ENCODE peak calls at places on chromosomes 6 and 20, in seven cellular contexts. One of them, this sample, is unnamed.
A peak's percentile ranks its signal among the peaks of the same experiment; 100 is the strongest.

GRCh38 chr6:130557481-130558112 is 191.8 kb downstream of the TMEM200A start:
- DNase-seq in uterus: no peak
- DNase-seq in ovary: no peak
- DNase-seq in heart left ventricle: no peak
- DNase-seq in IMR-90: no peak
- DNase-seq in K562: no peak
- DNase-seq in A549: no peak
- DNase-seq in this sample: no peak

GRCh38 chr6:150279533-150279932 is 89.3 kb upstream of the IYD start:
- DNase-seq in ovary: no peak
- DNase-seq in heart left ventricle: no peak
- DNase-seq in uterus: no peak
- DNase-seq in K562: no peak
- DNase-seq in A549: no peak
- DNase-seq in IMR-90: no peak
- DNase-seq in this sample: no peak

GRCh38 chr6:135419162-135419561 is 78.4 kb downstream of the AHI1 start:
- DNase-seq in heart left ventricle: no peak
- DNase-seq in IMR-90: peak; percentile 91
- DNase-seq in ovary: no peak
- DNase-seq in A549: no peak
- DNase-seq in K562: no peak
- DNase-seq in uterus: no peak
- DNase-seq in this sample: no peak

GRCh38 chr6:11810039-11810541 is 31.5 kb upstream of the ADTRP start:
- DNase-seq in ovary: peak; percentile 84
- DNase-seq in heart left ventricle: peak; percentile 84
- DNase-seq in uterus: peak; percentile 40
- DNase-seq in IMR-90: peak; percentile 79
- DNase-seq in A549: peak; percentile 50
- DNase-seq in K562: peak; percentile 31
- DNase-seq in this sample: peak; percentile 97

GRCh38 chr20:3935956-3936340 is 46.8 kb downstream of the PANK2 start:
- DNase-seq in K562: no peak
- DNase-seq in ovary: no peak
- DNase-seq in heart left ventricle: no peak
- DNase-seq in uterus: no peak
- DNase-seq in IMR-90: no peak
- DNase-seq in A549: no peak
- DNase-seq in this sample: peak; percentile 81

GRCh38 chr6:160767019-160767646 is 65.1 kb downstream of the PLG start:
- DNase-seq in A549: peak; percentile 62
- DNase-seq in heart left ventricle: peak; percentile 43
- DNase-seq in uterus: peak; percentile 78
- DNase-seq in IMR-90: no peak
- DNase-seq in ovary: peak; percentile 82
- DNase-seq in K562: peak; percentile 31
- DNase-seq in this sample: peak; percentile 70

GRCh38 chr6:105824732-105825131 is 261.4 kb upstream of the PRDM1 start:
- DNase-seq in A549: no peak
- DNase-seq in K562: no peak
- DNase-seq in uterus: no peak
- DNase-seq in IMR-90: peak; percentile 81
- DNase-seq in heart left ventricle: no peak
- DNase-seq in ovary: no peak
- DNase-seq in this sample: no peak

GRCh38 chr6:13560651-13561044 is 13.8 kb upstream of the SIRT5 start:
- DNase-seq in ovary: no peak
- DNase-seq in uterus: no peak
- DNase-seq in K562: peak; percentile 68
- DNase-seq in IMR-90: no peak
- DNase-seq in A549: no peak
- DNase-seq in heart left ventricle: no peak
- DNase-seq in this sample: no peak

GRCh38 chr6:2021713-2022125 is 223.7 kb downstream of the GMDS start:
- DNase-seq in ovary: peak; percentile 33
- DNase-seq in heart left ventricle: peak; percentile 67
- DNase-seq in A549: no peak
- DNase-seq in IMR-90: peak; percentile 77
- DNase-seq in uterus: peak; percentile 54
- DNase-seq in K562: no peak
- DNase-seq in this sample: peak; percentile 30

GRCh38 chr20:36251426-36251825 is 15.1 kb downstream of the AAR2 start:
- DNase-seq in ovary: no peak
- DNase-seq in K562: no peak
- DNase-seq in A549: no peak
- DNase-seq in IMR-90: no peak
- DNase-seq in uterus: no peak
- DNase-seq in heart left ventricle: no peak
- DNase-seq in this sample: no peak

GRCh38 chr6:141057761-141058160 is 1075.0 kb upstream of the GJE1 start:
- DNase-seq in heart left ventricle: no peak
- DNase-seq in K562: no peak
- DNase-seq in ovary: no peak
- DNase-seq in IMR-90: no peak
- DNase-seq in A549: no peak
- DNase-seq in uterus: no peak
- DNase-seq in this sample: no peak

GRCh38 chr6:141056945-141057635 is 1075.6 kb upstream of the GJE1 start:
- DNase-seq in heart left ventricle: no peak
- DNase-seq in uterus: no peak
- DNase-seq in K562: no peak
- DNase-seq in ovary: no peak
- DNase-seq in A549: no peak
- DNase-seq in IMR-90: no peak
- DNase-seq in this sample: no peak
- TF ChIP-seq CTCF in heart left ventricle: no peak
- TF ChIP-seq CTCF in uterus: no peak
- TF ChIP-seq CTCF in K562: no peak
- TF ChIP-seq CTCF in ovary: no peak
- TF ChIP-seq CTCF in A549: no peak
- TF ChIP-seq CTCF in IMR-90: no peak
- TF ChIP-seq CTCF in this sample: no peak

DNA sequence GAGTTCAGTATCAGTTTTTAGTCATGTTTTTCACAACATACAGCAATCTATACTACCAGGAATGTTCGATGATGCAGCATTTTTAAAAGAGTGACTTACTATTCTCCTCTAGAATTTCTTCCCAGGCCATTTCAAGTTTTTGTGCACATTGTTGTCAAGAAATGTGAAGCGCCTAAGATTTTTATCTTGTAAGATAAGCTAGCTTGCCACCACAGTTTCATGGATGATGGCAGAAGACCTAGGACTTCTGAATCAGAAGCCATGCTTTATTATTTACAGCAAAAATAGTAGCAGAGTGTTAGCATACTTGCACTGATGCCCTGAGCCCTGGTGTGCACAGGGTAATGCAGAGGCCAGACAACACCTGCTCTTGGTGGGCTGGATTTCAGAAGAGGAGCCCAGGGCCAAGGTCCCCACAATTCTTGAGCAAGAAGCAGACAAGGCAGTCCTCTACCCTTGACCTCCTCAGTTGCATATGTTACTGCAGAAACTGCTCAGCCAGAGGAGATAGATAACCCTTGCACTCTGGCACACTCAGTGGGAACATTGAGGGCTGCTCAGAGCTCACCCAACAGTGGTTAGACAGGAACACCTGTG is 99.2 kb downstream of the QKI start:
- DNase-seq in ovary: no peak
- DNase-seq in K562: no peak
- DNase-seq in heart left ventricle: no peak
- DNase-seq in A549: no peak
- DNase-seq in IMR-90: no peak
- DNase-seq in uterus: no peak
- DNase-seq in this sample: no peak
- H3K27ac ChIP-seq in ovary: no peak overlapping the region
- H3K27ac ChIP-seq in K562: peak overlapping the region; percentile 64
- H3K27ac ChIP-seq in heart left ventricle: no peak overlapping the region
- H3K27ac ChIP-seq in A549: peak overlapping the region; percentile 50
- H3K27ac ChIP-seq in IMR-90: no peak overlapping the region
- H3K27ac ChIP-seq in uterus: no peak overlapping the region
- H3K27ac ChIP-seq in this sample: no peak overlapping the region

DNA sequence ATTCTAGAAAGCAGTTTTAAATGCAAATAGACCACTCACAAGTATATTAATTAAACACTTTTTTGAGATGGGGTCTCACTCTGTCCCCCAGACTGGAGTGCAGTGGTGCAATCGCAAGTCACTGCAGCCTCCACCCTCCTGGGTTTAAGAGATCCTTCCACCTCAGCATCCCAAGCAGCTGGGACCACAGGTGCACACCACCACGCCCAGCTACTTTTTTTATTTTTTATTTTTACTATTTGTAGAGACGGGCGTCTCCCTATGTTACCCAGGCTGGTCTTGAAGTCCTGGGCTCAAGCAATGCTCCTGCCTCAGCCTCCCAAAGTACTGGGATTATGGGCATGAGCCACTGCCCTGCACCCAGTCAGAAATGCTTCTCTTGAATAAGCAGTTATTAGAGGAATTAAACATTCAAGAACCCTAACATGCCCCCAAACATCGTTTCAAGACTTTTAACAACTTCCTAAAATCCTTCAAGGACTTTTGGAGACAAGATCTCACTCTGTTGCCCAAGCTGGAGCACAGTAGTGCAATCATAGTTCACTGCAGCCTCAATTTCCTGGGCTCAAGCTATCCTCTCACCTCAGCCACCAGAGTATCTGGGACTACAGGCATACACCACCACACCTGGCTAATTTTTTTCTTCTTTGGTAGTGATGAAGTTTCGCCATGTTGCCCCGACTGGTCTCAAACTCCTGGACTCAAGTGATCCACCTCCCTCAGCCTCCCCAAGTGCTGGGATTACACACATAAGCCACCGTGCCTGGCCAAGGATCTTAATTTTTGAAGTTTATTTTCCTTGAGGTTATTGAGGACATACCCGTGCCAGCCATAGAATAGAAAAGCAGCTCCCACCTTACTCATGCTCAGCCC is 3.2 kb downstream of the MCCD1 start:
- DNase-seq in K562: no peak
- DNase-seq in ovary: no peak
- DNase-seq in heart left ventricle: no peak
- DNase-seq in A549: no peak
- DNase-seq in uterus: no peak
- DNase-seq in IMR-90: no peak
- DNase-seq in this sample: no peak
- TF ChIP-seq POLR2A in K562: peak; percentile 75
- TF ChIP-seq POLR2A in ovary: no peak
- TF ChIP-seq POLR2A in heart left ventricle: no peak
- TF ChIP-seq POLR2A in A549: no peak
- TF ChIP-seq POLR2A in uterus: no peak
- TF ChIP-seq POLR2A in IMR-90: no peak
- TF ChIP-seq POLR2A in this sample: no peak

GRCh38 chr6:28982476-28983266 is 22.4 kb downstream of the ZNF311 start:
- DNase-seq in IMR-90: peak; percentile 67
- DNase-seq in A549: peak; percentile 46
- DNase-seq in K562: peak; percentile 48
- DNase-seq in uterus: peak; percentile 43
- DNase-seq in ovary: peak; percentile 51
- DNase-seq in heart left ventricle: no peak
- DNase-seq in this sample: peak; percentile 50
- TF ChIP-seq CTCF in IMR-90: peak; percentile 16
- TF ChIP-seq CTCF in A549: no peak
- TF ChIP-seq CTCF in K562: peak; percentile 27
- TF ChIP-seq CTCF in uterus: no peak
- TF ChIP-seq CTCF in ovary: no peak
- TF ChIP-seq CTCF in heart left ventricle: no peak
- TF ChIP-seq CTCF in this sample: peak; percentile 17

GRCh38 chr20:61814726-61815125 is 251.0 kb downstream of the TAF4 start:
- DNase-seq in ovary: no peak
- DNase-seq in IMR-90: no peak
- DNase-seq in heart left ventricle: no peak
- DNase-seq in K562: no peak
- DNase-seq in uterus: no peak
- DNase-seq in A549: no peak
- DNase-seq in this sample: no peak
- H3K27ac ChIP-seq in ovary: no peak overlapping the region
- H3K27ac ChIP-seq in IMR-90: no peak overlapping the region
- H3K27ac ChIP-seq in heart left ventricle: no peak overlapping the region
- H3K27ac ChIP-seq in K562: no peak overlapping the region
- H3K27ac ChIP-seq in uterus: no peak overlapping the region
- H3K27ac ChIP-seq in A549: no peak overlapping the region
- H3K27ac ChIP-seq in this sample: no peak overlapping the region

GRCh38 chr6:143840595-143840994 is 2.5 kb upstream of the LTV1 start:
- DNase-seq in ovary: no peak
- DNase-seq in K562: no peak
- DNase-seq in A549: no peak
- DNase-seq in IMR-90: no peak
- DNase-seq in heart left ventricle: no peak
- DNase-seq in uterus: no peak
- DNase-seq in this sample: no peak

GRCh38 chr6:143845033-143845432 is 1.9 kb downstream of the LTV1 start:
- DNase-seq in IMR-90: no peak
- DNase-seq in uterus: no peak
- DNase-seq in A549: no peak
- DNase-seq in K562: no peak
- DNase-seq in heart left ventricle: no peak
- DNase-seq in ovary: no peak
- DNase-seq in this sample: no peak

GRCh38 chr6:143843689-143844405 is 709 bp downstream of the LTV1 start:
- DNase-seq in heart left ventricle: no peak
- DNase-seq in A549: peak; percentile 3
- DNase-seq in IMR-90: peak; percentile 11
- DNase-seq in uterus: no peak
- DNase-seq in K562: no peak
- DNase-seq in ovary: no peak
- DNase-seq in this sample: no peak

GRCh38 chr6:143842468-143842901 is 653 bp upstream of the LTV1 start:
- DNase-seq in ovary: peak; percentile 19
- DNase-seq in heart left ventricle: no peak
- DNase-seq in uterus: no peak
- DNase-seq in K562: no peak
- DNase-seq in A549: peak; percentile 8
- DNase-seq in IMR-90: peak; percentile 59
- DNase-seq in this sample: no peak

DNA sequence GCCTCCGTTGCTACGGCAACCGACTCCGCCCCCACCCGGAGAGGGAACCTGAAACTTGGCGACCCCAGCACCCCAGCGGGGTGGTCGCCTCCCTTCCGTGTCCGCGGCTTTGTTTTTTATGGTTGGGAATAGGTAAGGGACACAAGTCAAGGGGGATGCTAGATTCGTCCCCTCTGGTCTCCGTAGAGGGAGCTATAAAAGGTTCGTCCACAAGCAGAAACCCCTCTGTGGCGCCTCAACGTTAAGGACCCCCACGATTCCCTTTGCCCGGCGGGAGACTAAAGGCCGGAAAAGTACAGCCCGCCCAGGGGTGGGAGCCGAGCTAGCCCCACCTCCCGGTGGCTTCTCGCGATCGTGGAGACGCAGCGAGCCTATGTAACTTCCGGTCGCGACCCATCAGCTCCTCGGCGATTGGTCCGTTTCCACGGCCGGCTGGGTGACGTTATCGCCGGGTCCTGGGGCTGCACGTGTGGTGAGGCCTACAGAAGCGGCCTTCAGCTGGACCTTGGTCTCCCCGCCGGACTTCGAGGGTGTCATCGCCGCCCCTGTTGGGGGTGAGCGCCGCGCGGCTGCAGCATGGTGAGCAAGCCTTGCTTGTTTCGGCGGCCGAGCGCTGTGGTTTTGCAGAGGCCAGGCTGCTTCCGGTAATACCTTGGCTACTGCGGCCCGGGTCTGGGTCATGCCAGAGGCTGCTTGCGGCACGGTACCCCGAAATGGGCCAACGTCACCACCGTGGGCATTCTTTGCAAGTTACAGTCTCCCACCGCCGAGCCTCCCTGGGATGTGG is at the start of gene LTV1:
- DNase-seq in IMR-90: peak; percentile 96
- DNase-seq in K562: peak; percentile 100
- DNase-seq in uterus: peak; percentile 96
- DNase-seq in heart left ventricle: peak; percentile 97
- DNase-seq in ovary: peak; percentile 97
- DNase-seq in A549: peak; percentile 91
- DNase-seq in this sample: peak; percentile 96
- TF ChIP-seq POLR2A in IMR-90: peak; percentile 89
- TF ChIP-seq POLR2A in K562: peak; percentile 95
- TF ChIP-seq POLR2A in uterus: peak; percentile 70
- TF ChIP-seq POLR2A in heart left ventricle: peak; percentile 83
- TF ChIP-seq POLR2A in ovary: peak; percentile 64
- TF ChIP-seq POLR2A in A549: peak; percentile 39
- TF ChIP-seq POLR2A in this sample: peak; percentile 50